ENCODE peak calls at places on chromosomes 4 and X, in six cellular contexts. One of them, this sample, is unnamed.

GRCh38 chr4:15250021-15250441 is 177.8 kb upstream of the C1QTNF7 start:
- DNase-seq in aorta: no peak
- DNase-seq in lower leg skin: no peak
- DNase-seq in tibial artery: no peak
- DNase-seq in tibial nerve: no peak
- DNase-seq in neural progenitor cell: no peak
- DNase-seq in this sample: no peak

GRCh38 chr4:60657802-60658201 is 542.3 kb upstream of the ADGRL3 start:
- DNase-seq in aorta: no peak
- DNase-seq in lower leg skin: no peak
- DNase-seq in tibial artery: no peak
- DNase-seq in tibial nerve: no peak
- DNase-seq in neural progenitor cell: no peak
- DNase-seq in this sample: no peak

GRCh38 chrX:10971176-10971575 is 140.0 kb upstream of the HCCS start:
- DNase-seq in aorta: no peak
- DNase-seq in lower leg skin: no peak
- DNase-seq in tibial artery: no peak
- DNase-seq in tibial nerve: no peak
- DNase-seq in neural progenitor cell: no peak
- DNase-seq in this sample: no peak

GRCh38 chrX:108156934-108157466 is 65.4 kb downstream of the ATG4A start:
- DNase-seq in aorta: no peak
- DNase-seq in lower leg skin: no peak
- DNase-seq in tibial artery: no peak
- DNase-seq in tibial nerve: no peak
- DNase-seq in neural progenitor cell: no peak
- DNase-seq in this sample: no peak

GRCh38 chrX:151753313-151754041 is 18.9 kb downstream of the CNGA2 start:
- DNase-seq in aorta: peak; percentile 82
- DNase-seq in lower leg skin: peak; percentile 86
- DNase-seq in tibial artery: peak; percentile 30
- DNase-seq in tibial nerve: peak; percentile 34
- DNase-seq in neural progenitor cell: peak; percentile 75
- DNase-seq in this sample: peak; percentile 74

GRCh38 chr4:1172228-1172851 is at the start of gene SPON2:
- DNase-seq in aorta: peak; percentile 78
- DNase-seq in lower leg skin: peak; percentile 86
- DNase-seq in tibial artery: peak; percentile 54
- DNase-seq in tibial nerve: no peak
- DNase-seq in neural progenitor cell: peak; percentile 77
- DNase-seq in this sample: peak; percentile 81

GRCh38 chr4:183873389-183874185 is 31.5 kb upstream of the STOX2 start:
- DNase-seq in aorta: no peak
- DNase-seq in lower leg skin: no peak
- DNase-seq in tibial artery: no peak
- DNase-seq in tibial nerve: no peak
- DNase-seq in neural progenitor cell: no peak
- DNase-seq in this sample: no peak

GRCh38 chr4:179624768-179625181 is 2182.5 kb upstream of the AGA start:
- DNase-seq in aorta: no peak
- DNase-seq in lower leg skin: no peak
- DNase-seq in tibial artery: no peak
- DNase-seq in tibial nerve: no peak
- DNase-seq in neural progenitor cell: peak; percentile 2
- DNase-seq in this sample: no peak

GRCh38 chr4:116953947-116954346 is 131.4 kb downstream of the TRAM1L1 start:
- DNase-seq in aorta: no peak
- DNase-seq in lower leg skin: no peak
- DNase-seq in tibial artery: no peak
- DNase-seq in tibial nerve: no peak
- DNase-seq in neural progenitor cell: no peak
- DNase-seq in this sample: no peak

GRCh38 chr4:79682801-79683217 is 274.8 kb upstream of the GK2 start:
- DNase-seq in aorta: peak; percentile 72
- DNase-seq in lower leg skin: no peak
- DNase-seq in tibial artery: no peak
- DNase-seq in tibial nerve: no peak
- DNase-seq in neural progenitor cell: peak; percentile 12
- DNase-seq in this sample: no peak

GRCh38 chr4:102815981-102816380 is 11.4 kb downstream of the UBE2D3 start:
- DNase-seq in aorta: no peak
- DNase-seq in lower leg skin: no peak
- DNase-seq in tibial artery: no peak
- DNase-seq in tibial nerve: no peak
- DNase-seq in neural progenitor cell: no peak
- DNase-seq in this sample: no peak

GRCh38 chr4:89307446-89308160 is at the start of gene GPRIN3:
- DNase-seq in aorta: peak; percentile 82
- DNase-seq in lower leg skin: peak; percentile 89
- DNase-seq in tibial artery: peak; percentile 36
- DNase-seq in tibial nerve: no peak
- DNase-seq in neural progenitor cell: peak; percentile 75
- DNase-seq in this sample: peak; percentile 92

GRCh38 chr4:171719691-171720090 is 93.5 kb upstream of the GALNTL6 start:
- DNase-seq in aorta: no peak
- DNase-seq in lower leg skin: no peak
- DNase-seq in tibial artery: no peak
- DNase-seq in tibial nerve: no peak
- DNase-seq in neural progenitor cell: no peak
- DNase-seq in this sample: no peak

GRCh38 chrX:120653000-120653399 is 23.1 kb upstream of the C1GALT1C1 start:
- DNase-seq in aorta: no peak
- DNase-seq in lower leg skin: no peak
- DNase-seq in tibial artery: no peak
- DNase-seq in tibial nerve: no peak
- DNase-seq in neural progenitor cell: no peak
- DNase-seq in this sample: no peak

GRCh38 chr4:3657917-3658913 is 108.0 kb upstream of the ADRA2C start:
- DNase-seq in aorta: peak; percentile 92
- DNase-seq in lower leg skin: peak; percentile 89
- DNase-seq in tibial artery: peak; percentile 88
- DNase-seq in tibial nerve: no peak
- DNase-seq in neural progenitor cell: no peak
- DNase-seq in this sample: no peak

GRCh38 chr4:46648088-46648744 is 258.3 kb upstream of the GABRA2 start:
- DNase-seq in aorta: no peak
- DNase-seq in lower leg skin: no peak
- DNase-seq in tibial artery: no peak
- DNase-seq in tibial nerve: no peak
- DNase-seq in neural progenitor cell: peak; percentile 73
- DNase-seq in this sample: no peak

GRCh38 chrX:115639481-115639880 is 78.5 kb downstream of the PLS3 start:
- DNase-seq in aorta: no peak
- DNase-seq in lower leg skin: no peak
- DNase-seq in tibial artery: no peak
- DNase-seq in tibial nerve: no peak
- DNase-seq in neural progenitor cell: peak; percentile 34
- DNase-seq in this sample: no peak

GRCh38 chr4:156977435-156978160 is 6.0 kb upstream of the PDGFC start:
- DNase-seq in aorta: no peak
- DNase-seq in lower leg skin: no peak
- DNase-seq in tibial artery: no peak
- DNase-seq in tibial nerve: no peak
- DNase-seq in neural progenitor cell: no peak
- DNase-seq in this sample: no peak

GRCh38 chr4:118758293-118758692 is 73.1 kb downstream of the METTL14 start:
- DNase-seq in aorta: no peak
- DNase-seq in lower leg skin: no peak
- DNase-seq in tibial artery: no peak
- DNase-seq in tibial nerve: no peak
- DNase-seq in neural progenitor cell: no peak
- DNase-seq in this sample: no peak

GRCh38 chr4:113278324-113278934 is 229.0 kb downstream of the ANK2 start:
- DNase-seq in aorta: peak; percentile 80
- DNase-seq in lower leg skin: peak; percentile 91
- DNase-seq in tibial artery: peak; percentile 72
- DNase-seq in tibial nerve: peak; percentile 70
- DNase-seq in neural progenitor cell: peak; percentile 85
- DNase-seq in this sample: no peak

GRCh38 chrX:109472939-109473713 is 8.8 kb downstream of the GUCY2F start:
- DNase-seq in aorta: no peak
- DNase-seq in lower leg skin: no peak
- DNase-seq in tibial artery: no peak
- DNase-seq in tibial nerve: no peak
- DNase-seq in neural progenitor cell: peak; percentile 85
- DNase-seq in this sample: no peak

GRCh38 chr4:67674098-67674497 is 26.9 kb downstream of the UBA6 start:
- DNase-seq in aorta: no peak
- DNase-seq in lower leg skin: no peak
- DNase-seq in tibial artery: no peak
- DNase-seq in tibial nerve: no peak
- DNase-seq in neural progenitor cell: peak; percentile 2
- DNase-seq in this sample: no peak

GRCh38 chr4:8532245-8532781 is 47.9 kb upstream of the GPR78 start:
- DNase-seq in aorta: no peak
- DNase-seq in lower leg skin: no peak
- DNase-seq in tibial artery: no peak
- DNase-seq in tibial nerve: no peak
- DNase-seq in neural progenitor cell: no peak
- DNase-seq in this sample: no peak

GRCh38 chr4:8536467-8536866 is 43.7 kb upstream of the GPR78 start:
- DNase-seq in aorta: peak; percentile 26
- DNase-seq in lower leg skin: no peak
- DNase-seq in tibial artery: no peak
- DNase-seq in tibial nerve: no peak
- DNase-seq in neural progenitor cell: no peak
- DNase-seq in this sample: peak; percentile 66

GRCh38 chr4:8534601-8535000 is 45.6 kb upstream of the GPR78 start:
- DNase-seq in aorta: no peak
- DNase-seq in lower leg skin: no peak
- DNase-seq in tibial artery: no peak
- DNase-seq in tibial nerve: no peak
- DNase-seq in neural progenitor cell: no peak
- DNase-seq in this sample: no peak

GRCh38 chr4:8533274-8533865 is 46.8 kb upstream of the GPR78 start:
- DNase-seq in aorta: no peak
- DNase-seq in lower leg skin: no peak
- DNase-seq in tibial artery: no peak
- DNase-seq in tibial nerve: no peak
- DNase-seq in neural progenitor cell: no peak
- DNase-seq in this sample: no peak

GRCh38 chr4:8534129-8534528 is 46.1 kb upstream of the GPR78 start:
- DNase-seq in aorta: peak; percentile 62
- DNase-seq in lower leg skin: no peak
- DNase-seq in tibial artery: no peak
- DNase-seq in tibial nerve: no peak
- DNase-seq in neural progenitor cell: no peak
- DNase-seq in this sample: no peak
- H3K4me3 ChIP-seq in aorta: no peak overlapping the region
- H3K4me3 ChIP-seq in lower leg skin: no peak overlapping the region
- H3K4me3 ChIP-seq in tibial artery: no peak overlapping the region
- H3K4me3 ChIP-seq in tibial nerve: no peak overlapping the region
- H3K4me3 ChIP-seq in neural progenitor cell: no peak overlapping the region
- H3K4me3 ChIP-seq in this sample: no peak overlapping the region

GRCh38 chr4:188714488-188714887 is 575.2 kb downstream of the TRIML1 start:
- DNase-seq in aorta: no peak
- DNase-seq in lower leg skin: no peak
- DNase-seq in tibial artery: no peak
- DNase-seq in tibial nerve: no peak
- DNase-seq in neural progenitor cell: no peak
- DNase-seq in this sample: no peak
- H3K4me3 ChIP-seq in aorta: no peak overlapping the region
- H3K4me3 ChIP-seq in lower leg skin: no peak overlapping the region
- H3K4me3 ChIP-seq in tibial artery: no peak overlapping the region
- H3K4me3 ChIP-seq in tibial nerve: no peak overlapping the region
- H3K4me3 ChIP-seq in neural progenitor cell: no peak overlapping the region
- H3K4me3 ChIP-seq in this sample: no peak overlapping the region

GRCh38 chr4:185500576-185500975 is 29.0 kb upstream of the CCDC110 start:
- DNase-seq in aorta: no peak
- DNase-seq in lower leg skin: no peak
- DNase-seq in tibial artery: no peak
- DNase-seq in tibial nerve: no peak
- DNase-seq in neural progenitor cell: no peak
- DNase-seq in this sample: no peak

GRCh38 chr4:185508162-185508561 is 27.1 kb downstream of the PDLIM3 start:
- DNase-seq in aorta: no peak
- DNase-seq in lower leg skin: no peak
- DNase-seq in tibial artery: no peak
- DNase-seq in tibial nerve: no peak
- DNase-seq in neural progenitor cell: no peak
- DNase-seq in this sample: no peak

GRCh38 chr4:185500035-185500434 is 28.5 kb upstream of the CCDC110 start:
- DNase-seq in aorta: no peak
- DNase-seq in lower leg skin: no peak
- DNase-seq in tibial artery: no peak
- DNase-seq in tibial nerve: no peak
- DNase-seq in neural progenitor cell: no peak
- DNase-seq in this sample: no peak

GRCh38 chr4:185506422-185506821 is 28.9 kb downstream of the PDLIM3 start:
- DNase-seq in aorta: no peak
- DNase-seq in lower leg skin: no peak
- DNase-seq in tibial artery: no peak
- DNase-seq in tibial nerve: no peak
- DNase-seq in neural progenitor cell: no peak
- DNase-seq in this sample: no peak

DNA sequence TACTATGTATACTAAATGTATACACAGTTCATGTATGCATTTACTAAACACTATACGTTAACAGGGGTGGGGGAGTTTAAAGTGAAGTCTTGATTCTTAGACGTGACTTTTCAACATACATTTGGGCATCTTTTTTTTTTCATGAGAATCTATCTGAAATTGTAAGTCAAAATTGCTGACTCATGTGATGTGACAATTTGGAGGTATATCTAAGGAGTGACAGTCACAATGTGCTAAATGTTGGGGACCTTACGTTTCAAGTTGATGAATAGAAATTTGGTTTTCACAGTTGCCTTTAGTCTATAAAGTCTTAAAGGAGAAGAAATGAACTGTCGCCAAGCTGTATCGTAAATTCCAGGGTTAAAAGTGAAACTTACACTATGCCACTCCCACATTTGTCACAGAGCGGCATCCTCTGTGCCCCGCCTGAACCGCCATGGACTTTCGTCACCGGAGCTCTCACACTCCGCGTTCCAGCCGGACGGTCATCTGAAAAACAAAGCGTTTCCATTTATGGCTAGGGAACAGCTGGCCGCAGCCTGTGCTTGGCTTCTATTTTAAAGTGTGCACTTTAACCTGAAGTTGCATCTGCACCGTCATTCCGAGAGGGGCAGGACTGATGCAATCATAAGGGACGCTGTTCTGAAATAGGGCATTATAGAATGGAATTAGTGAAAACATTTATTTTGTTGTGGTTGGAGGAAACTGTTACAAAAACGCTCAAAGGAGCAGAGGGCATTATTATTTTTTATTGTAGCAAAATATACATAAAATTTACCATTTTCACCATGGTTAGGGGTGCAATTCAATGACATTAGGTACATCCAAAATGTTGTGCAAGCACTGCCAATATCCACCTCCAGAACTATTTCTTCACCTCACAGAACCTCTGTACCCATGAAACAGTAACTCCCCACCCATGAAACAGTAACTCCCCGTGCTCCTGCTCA is 30.9 kb downstream of the PDLIM3 start:
- DNase-seq in aorta: peak; percentile 91
- DNase-seq in lower leg skin: no peak
- DNase-seq in tibial artery: peak; percentile 74
- DNase-seq in tibial nerve: peak; percentile 11
- DNase-seq in neural progenitor cell: no peak
- DNase-seq in this sample: no peak
- H3K4me3 ChIP-seq in aorta: no peak overlapping the region
- H3K4me3 ChIP-seq in lower leg skin: no peak overlapping the region
- H3K4me3 ChIP-seq in tibial artery: peak overlapping the region; percentile 8
- H3K4me3 ChIP-seq in tibial nerve: peak overlapping the region; percentile 35
- H3K4me3 ChIP-seq in neural progenitor cell: no peak overlapping the region
- H3K4me3 ChIP-seq in this sample: no peak overlapping the region

GRCh38 chr4:187995322-187996207 is at the start of gene ZFP42:
- DNase-seq in aorta: no peak
- DNase-seq in lower leg skin: no peak
- DNase-seq in tibial artery: no peak
- DNase-seq in tibial nerve: no peak
- DNase-seq in neural progenitor cell: peak; percentile 69
- DNase-seq in this sample: no peak
- H3K4me3 ChIP-seq in aorta: no peak within 1 kb of the TSS
- H3K4me3 ChIP-seq in lower leg skin: no peak within 1 kb of the TSS
- H3K4me3 ChIP-seq in tibial artery: no peak within 1 kb of the TSS
- H3K4me3 ChIP-seq in tibial nerve: no peak within 1 kb of the TSS
- H3K4me3 ChIP-seq in neural progenitor cell: peak within 1 kb of the TSS; percentile 52
- H3K4me3 ChIP-seq in this sample: no peak within 1 kb of the TSS